ENCODE peak calls at places on chromosomes 6 and 20, in four cellular contexts. B, Q, J and T are unnamed samples. For H3K4me1, the result is how much of the 10 kb centered on the place peaks cover.

GRCh38 chr6:33702345-33702977 is 9.0 kb downstream of the UQCC2 start:
- DNase-seq in B (peak), Q (no peak), J (peak), T (no peak)

GRCh38 chr6:15796844-15797243 is 134.0 kb upstream of the DTNBP1 start:
- DNase-seq in B (no peak), Q (no peak), J (no peak), T (no peak)

GRCh38 chr6:165616116-165616515 is 46.9 kb downstream of the PDE10A start:
- DNase-seq in B (peak), Q (no peak), J (no peak), T (no peak)

GRCh38 chr6:111642463-111643158 is 36.9 kb upstream of the TRAF3IP2 start:
- DNase-seq in B (peak), Q (no peak), J (peak), T (no peak)

GRCh38 chr6:55069132-55069781 is 105.1 kb upstream of the HCRTR2 start:
- DNase-seq in B (peak), Q (no peak), J (peak), T (no peak)

GRCh38 chr20:35776513-35777101 is 4.8 kb downstream of the PHF20 start:
- DNase-seq in B (peak), Q (no peak), J (peak), T (no peak)

GRCh38 chr6:34673079-34673478 is 23.5 kb downstream of the ILRUN start:
- DNase-seq in B (no peak), Q (no peak), J (no peak), T (no peak)

GRCh38 chr6:40825085-40825484 is 213.9 kb downstream of the UNC5CL start:
- DNase-seq in B (no peak), Q (no peak), J (no peak), T (no peak)

GRCh38 chr6:127938701-127939100 is 37.8 kb upstream of the THEMIS start:
- DNase-seq in B (peak), Q (no peak), J (peak), T (no peak)

GRCh38 chr6:73624896-73625295 is 28.9 kb downstream of the SLC17A5 start:
- DNase-seq in B (no peak), Q (no peak), J (no peak), T (no peak)

GRCh38 chr6:129661478-129662405 is 48.2 kb downstream of the ARHGAP18 start:
- DNase-seq in B (no peak), Q (no peak), J (no peak), T (no peak)

GRCh38 chr6:156777866-156778614 is 862 bp downstream of the ARID1B start:
- DNase-seq in B (peak), Q (peak), J (no peak), T (peak)

GRCh38 chr6:105678516-105678915 is 275.6 kb upstream of the PREP start:
- DNase-seq in B (peak), Q (no peak), J (peak), T (no peak)

GRCh38 chr6:20191951-20192350 is 20.3 kb downstream of the MBOAT1 start:
- DNase-seq in B (no peak), Q (no peak), J (no peak), T (no peak)

GRCh38 chr20:33518071-33518470 is 28.2 kb downstream of the CBFA2T2 start:
- DNase-seq in B (peak), Q (no peak), J (peak), T (no peak)

GRCh38 chr6:105428342-105428957 is 25.6 kb upstream of the PREP start:
- DNase-seq in B (peak), Q (no peak), J (peak), T (no peak)

GRCh38 chr6:148364056-148364844 is 21.6 kb downstream of the SASH1 start:
- DNase-seq in B (peak), Q (no peak), J (peak), T (no peak)

GRCh38 chr6:84329077-84329476 is 101.6 kb upstream of the CEP162 start:
- DNase-seq in B (no peak), Q (no peak), J (no peak), T (no peak)

GRCh38 chr20:62590301-62591121 is 51.8 kb upstream of the SLCO4A1 start:
- DNase-seq in B (peak), Q (no peak), J (peak), T (no peak)

GRCh38 chr20:35823147-35823546 is 51.3 kb downstream of the PHF20 start:
- DNase-seq in B (no peak), Q (no peak), J (peak), T (no peak)

GRCh38 chr6:89840538-89840937 is 10.9 kb downstream of the CASP8AP2 start:
- DNase-seq in B (peak), Q (no peak), J (peak), T (no peak)

GRCh38 chr6:16436550-16436949 is 198.2 kb downstream of the GMPR start:
- DNase-seq in B (no peak), Q (no peak), J (no peak), T (no peak)

GRCh38 chr6:13334953-13335352 is 6.6 kb upstream of the TBC1D7 start:
- DNase-seq in B (no peak), Q (no peak), J (peak), T (no peak)

GRCh38 chr6:111573118-111573883 is 32.4 kb downstream of the TRAF3IP2 start:
- DNase-seq in B (peak), Q (no peak), J (peak), T (no peak)

GRCh38 chr6:392441-393390 is 1.2 kb downstream of the IRF4 start:
- DNase-seq in B (no peak), Q (no peak), J (no peak), T (no peak)

GRCh38 chr6:70413829-70414494 is 654 bp downstream of the FAM135A start:
- DNase-seq in B (no peak), Q (no peak), J (no peak), T (no peak)

GRCh38 chr6:48078092-48078491 is 32.9 kb downstream of the PTCHD4 start:
- DNase-seq in B (no peak), Q (no peak), J (no peak), T (no peak)

GRCh38 chr20:37326666-37327065 is 19.3 kb upstream of the SRC start:
- DNase-seq in B (no peak), Q (no peak), J (no peak), T (no peak)

GRCh38 chr6:163404825-163405265 is 9.7 kb upstream of the QKI start:
- DNase-seq in B (no peak), Q (no peak), J (no peak), T (no peak)

GRCh38 chr20:58651823-58652605 is 931 bp downstream of the STX16 start:
- DNase-seq in B (peak), Q (peak), J (peak), T (peak)
- H3K4me1 ChIP-seq in B (under half), Q (under half), J (half or more), T (under half)

DNA sequence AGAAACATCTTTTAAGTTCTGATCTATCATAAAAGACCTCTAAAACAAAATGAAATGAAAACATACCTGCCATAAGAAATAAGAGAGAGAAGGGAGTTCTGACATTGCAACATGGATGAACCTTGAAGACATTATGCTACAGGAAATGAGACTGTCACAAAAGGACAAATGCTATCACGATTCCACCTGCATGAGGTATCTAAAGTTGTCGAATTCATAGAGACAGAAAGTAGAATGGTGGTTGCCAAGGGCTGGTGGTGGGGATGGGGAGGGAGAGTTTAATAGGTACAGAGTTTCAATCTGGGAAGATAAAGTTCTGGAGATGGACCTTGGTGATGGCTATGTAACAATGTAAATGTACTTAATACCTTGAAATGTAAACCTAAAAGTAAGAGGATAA is 3.3 kb downstream of the EZR start:
- DNase-seq in B (no peak), Q (no peak), J (no peak), T (no peak)
- H3K4me1 ChIP-seq in B (under half), Q (half or more), J (under half), T (half or more)

DNA sequence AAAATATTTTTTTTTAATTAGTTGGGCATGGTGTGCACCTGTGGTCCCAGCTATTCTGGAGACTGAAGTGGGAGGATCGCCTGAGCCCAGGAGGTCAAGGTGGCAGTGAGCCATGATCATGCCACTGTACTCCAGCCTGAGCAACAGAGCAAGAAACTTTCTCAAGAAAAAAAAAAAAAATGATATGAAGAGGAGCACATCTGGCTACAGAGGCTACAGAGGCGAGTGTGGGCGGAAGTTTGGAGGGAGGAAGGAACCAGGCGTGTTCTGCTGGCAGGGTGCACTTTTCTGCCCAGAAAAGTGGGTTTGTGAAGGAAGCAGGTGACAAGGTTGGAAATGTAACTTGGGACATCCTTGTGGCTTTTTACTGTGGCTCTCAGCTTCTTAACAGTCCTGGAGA is 96.7 kb downstream of the SNX5 start:
- DNase-seq in B (no peak), Q (no peak), J (no peak), T (no peak)
- H3K4me1 ChIP-seq in B (under half), Q (under half), J (under half), T (under half)

DNA sequence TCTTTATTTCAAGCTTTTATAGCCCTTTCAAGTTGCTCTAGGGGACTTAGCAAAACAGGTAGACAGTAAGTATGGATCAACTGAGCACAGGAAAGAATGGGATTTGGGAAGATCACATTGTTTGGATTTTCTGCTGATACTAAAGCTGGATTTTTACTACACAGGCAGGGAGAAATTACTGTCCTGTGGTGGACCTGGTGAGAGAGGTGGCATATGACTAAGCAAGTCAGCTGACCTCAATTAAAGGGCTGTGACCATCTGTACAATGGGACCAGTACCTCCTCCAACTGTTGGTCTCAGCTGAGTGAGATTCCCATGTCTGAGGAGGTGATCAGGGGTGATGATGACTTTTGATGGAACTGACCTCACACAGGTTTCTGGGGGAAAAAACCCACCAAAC is 28.0 kb downstream of the RREB1 start:
- DNase-seq in B (no peak), Q (no peak), J (no peak), T (no peak)
- H3K4me1 ChIP-seq in B (under half), Q (under half), J (under half), T (under half)

GRCh38 chr20:48716086-48716485 is 111.7 kb downstream of the PREX1 start:
- DNase-seq in B (no peak), Q (no peak), J (no peak), T (no peak)
- H3K4me1 ChIP-seq in B (under half), Q (under half), J (under half), T (under half)

DNA sequence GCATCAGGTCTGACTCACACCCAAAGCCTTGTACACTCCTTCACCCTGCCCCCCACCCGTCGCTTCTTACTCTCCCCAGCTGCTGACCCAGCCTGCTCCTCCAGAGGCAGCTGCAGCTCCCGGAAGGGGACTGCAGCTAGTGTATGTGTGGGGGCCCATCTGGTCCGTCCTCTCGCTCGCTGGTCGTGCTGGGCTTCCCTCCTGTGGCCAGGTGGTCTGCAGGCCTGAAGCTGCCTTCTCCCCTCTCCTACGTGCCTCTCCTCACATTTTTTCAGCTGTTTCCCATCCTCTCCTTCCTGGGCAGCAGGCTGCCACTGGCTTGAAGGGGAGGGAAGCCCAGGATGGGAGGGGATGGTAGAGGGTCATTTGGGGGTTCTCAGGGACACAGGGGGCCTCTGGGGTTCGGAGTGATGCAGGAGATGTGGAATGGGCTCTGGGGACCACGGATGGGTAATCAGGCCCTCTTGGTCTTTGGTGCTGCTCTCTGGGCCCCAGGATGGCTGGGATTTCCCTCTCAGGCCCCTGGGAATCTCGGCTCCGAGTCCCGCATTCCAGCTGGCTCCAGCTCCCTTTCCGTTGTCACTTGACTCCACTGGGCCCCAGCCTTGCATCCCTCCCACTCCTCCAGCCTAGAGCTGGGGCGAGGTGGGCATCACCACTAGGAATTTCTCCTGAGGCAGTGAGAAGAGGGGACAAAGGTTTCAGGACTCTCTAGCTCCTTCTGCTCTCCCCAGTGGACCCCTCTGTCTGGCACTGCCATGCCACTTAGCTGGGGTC is 2.1 kb upstream of the DDR1 start:
- DNase-seq in B (peak), Q (no peak), J (peak), T (no peak)
- H3K4me1 ChIP-seq in B (under half), Q (under half), J (under half), T (under half)